ENCODE peak calls at places on chromosomes 16 and 17, in five cellular contexts. Z is uterus; O is CD8-positive, alpha-beta T cell; M is heart left ventricle; W is colonic mucosa. E is an unnamed sample.

GRCh38 chr17:59361916-59362810 is 30.7 kb downstream of the YPEL2 start:
- DNase-seq in O (no peak), Z (no peak), M (no peak), W (no peak), E (no peak)

GRCh38 chr17:16925461-16926060 is 46.4 kb downstream of the TNFRSF13B start:
- DNase-seq in O (no peak), M (no peak), Z (no peak), W (no peak), E (peak)

GRCh38 chr17:75031972-75032895 is 14.5 kb downstream of the ATP5PD start:
- DNase-seq in O (no peak), W (peak), M (peak), Z (peak), E (peak)

GRCh38 chr17:19398301-19399181 is 11.6 kb upstream of the MFAP4 start:
- DNase-seq in M (no peak), W (peak), O (no peak), Z (no peak), E (no peak)

GRCh38 chr17:72884066-72884465 is 208.4 kb downstream of the SLC39A11 start:
- DNase-seq in W (no peak), Z (no peak), O (no peak), M (no peak), E (peak)

GRCh38 chr17:63395075-63395815 is 50.9 kb downstream of the CYB561 start:
- DNase-seq in O (no peak), Z (no peak), M (no peak), W (no peak), E (no peak)

GRCh38 chr17:29719469-29719868 is 96.8 kb upstream of the CORO6 start:
- DNase-seq in M (no peak), O (no peak), Z (no peak), W (no peak), E (no peak)

GRCh38 chr16:11989238-11990160 is 13.0 kb downstream of the SNX29 start:
- DNase-seq in O (no peak), M (peak), Z (no peak), W (no peak), E (no peak)

GRCh38 chr16:50193594-50193993 is 40.5 kb downstream of the TENT4B start:
- DNase-seq in M (no peak), W (no peak), O (no peak), Z (no peak), E (no peak)

GRCh38 chr17:66494023-66494803 is 191.8 kb downstream of the PRKCA start:
- DNase-seq in Z (no peak), O (no peak), W (no peak), M (no peak), E (no peak)

GRCh38 chr16:10749680-10750035 is 6.0 kb downstream of the NUBP1 start:
- DNase-seq in M (no peak), O (no peak), W (no peak), Z (no peak), E (peak)

DNA sequence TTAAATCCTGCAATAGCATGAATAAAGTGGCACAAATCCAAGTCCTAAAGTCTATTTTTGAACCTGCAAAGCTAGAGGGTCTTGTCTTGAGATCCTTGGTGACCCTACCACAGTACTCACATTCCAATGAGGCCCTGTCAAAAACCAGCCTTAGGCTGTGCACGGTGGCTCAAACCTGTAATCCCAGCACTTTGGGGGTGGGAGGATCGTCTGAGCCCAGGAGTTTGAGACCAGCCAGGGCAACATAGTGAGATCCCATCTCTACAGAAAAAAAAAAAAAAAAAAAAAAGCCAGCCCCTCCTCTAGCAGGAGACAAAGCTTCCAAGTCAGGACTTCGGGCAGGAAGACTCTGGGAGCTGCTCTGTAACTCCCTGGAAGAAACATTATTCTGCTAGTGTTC is 16.3 kb downstream of the CYTH1 start:
- DNase-seq in Z (no peak), M (no peak), W (no peak), O (no peak), E (no peak)
- H3K27ac ChIP-seq in Z (no peak), M (no peak), W (no peak), O (peak), E (peak)

GRCh38 chr17:81053043-81053970 is 18.4 kb downstream of the BAIAP2 start:
- DNase-seq in M (no peak), W (no peak), Z (no peak), O (no peak), E (no peak)
- H3K27ac ChIP-seq in M (peak), W (no peak), Z (no peak), O (no peak), E (peak)

DNA sequence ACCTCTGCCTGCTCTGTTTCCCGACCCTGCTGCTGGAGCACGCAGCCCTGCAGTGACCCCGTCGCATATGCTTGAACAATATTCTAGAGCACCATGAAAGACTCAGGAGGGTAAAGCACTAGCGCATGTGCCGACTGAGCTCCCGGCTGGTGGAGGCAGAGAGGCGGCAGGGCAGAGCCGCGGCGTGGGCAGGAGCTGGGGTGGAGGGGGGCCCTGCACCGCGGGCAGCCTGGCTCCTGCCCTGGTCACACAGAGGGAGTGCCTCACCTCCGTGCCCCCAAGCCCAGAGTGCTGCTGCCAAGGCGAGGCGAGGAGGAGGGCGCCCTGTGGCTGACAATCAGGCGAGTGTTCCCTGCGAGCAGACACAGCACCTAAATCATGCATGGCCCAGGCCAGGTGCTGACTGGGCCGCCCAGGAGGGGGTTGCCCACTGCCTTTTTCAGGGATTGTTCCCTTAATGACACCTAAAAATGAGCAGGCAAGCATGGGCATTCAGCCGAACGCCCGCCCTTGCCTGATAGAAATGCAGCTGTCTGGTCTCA is 105.8 kb upstream of the TNRC6C start:
- DNase-seq in W (no peak), M (no peak), Z (no peak), O (no peak), E (no peak)
- H3K27ac ChIP-seq in W (no peak), M (no peak), Z (no peak), O (no peak), E (no peak)

DNA sequence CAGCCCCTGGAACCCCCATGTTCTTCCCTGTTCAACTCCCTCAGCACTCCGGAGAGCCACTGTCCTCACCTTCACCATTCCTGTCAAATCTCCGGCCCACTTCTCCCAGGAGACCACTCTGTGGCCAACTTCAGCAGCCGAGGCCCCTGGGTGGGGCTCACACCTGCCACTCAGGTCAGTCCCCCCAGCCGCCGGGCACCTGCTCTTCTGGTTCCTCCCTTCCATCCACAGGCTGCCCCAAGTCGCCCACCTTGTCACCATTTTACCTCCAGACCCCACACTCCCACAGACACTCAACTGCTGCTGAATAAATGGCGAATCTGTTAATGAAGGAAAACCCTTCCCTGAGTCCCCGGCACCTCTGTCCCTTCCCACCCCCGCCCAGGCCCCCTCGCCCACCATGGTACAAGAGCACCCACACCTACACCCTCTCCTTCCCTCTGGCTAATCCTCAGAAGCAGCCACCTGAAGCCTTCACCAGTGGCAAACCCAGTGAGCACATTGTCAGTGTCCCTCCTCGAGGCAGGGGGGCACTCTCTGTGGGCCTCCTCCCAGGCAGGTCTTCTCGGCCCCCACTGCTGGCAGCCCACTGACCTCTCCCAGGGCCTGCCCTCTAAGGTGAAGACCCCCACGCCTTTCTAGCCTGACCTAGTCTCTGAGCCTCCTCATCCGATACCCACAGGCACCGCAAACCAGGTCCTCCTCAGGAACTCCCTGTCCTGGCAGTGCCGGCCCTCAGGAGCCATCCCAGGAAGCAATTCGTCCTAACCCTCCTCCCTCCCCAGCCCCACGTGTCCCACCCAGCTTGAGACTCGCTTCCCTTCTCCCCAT is 8.2 kb downstream of the CANT1 start:
- DNase-seq in Z (peak), O (no peak), W (peak), M (no peak), E (no peak)
- H3K27ac ChIP-seq in Z (no peak), O (no peak), W (peak), M (no peak), E (no peak)

GRCh38 chr17:27494192-27495091 is 38.2 kb downstream of the KSR1 start:
- DNase-seq in O (no peak), Z (peak), M (peak), W (peak), E (peak)
- H3K27ac ChIP-seq in O (no peak), Z (no peak), M (no peak), W (peak), E (peak)

DNA sequence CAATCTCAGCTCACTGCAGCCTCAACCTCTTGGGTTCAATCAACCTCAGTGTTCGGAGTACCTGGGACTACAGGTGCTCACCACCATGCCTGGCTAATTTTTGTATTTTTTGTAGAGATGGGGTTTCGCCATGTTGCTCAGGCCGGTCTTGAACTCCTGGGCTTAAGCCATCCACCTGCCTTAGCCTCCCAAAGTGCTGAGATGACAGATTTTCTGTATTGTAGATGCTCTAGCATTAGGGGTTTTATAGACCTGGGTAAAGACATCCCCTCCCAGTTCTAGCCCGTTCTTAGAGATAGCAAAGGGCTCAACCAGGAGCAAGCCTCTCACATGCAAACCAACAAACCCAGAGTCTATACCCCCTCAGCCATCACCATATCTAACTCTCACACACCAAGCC is 57.3 kb downstream of the XYLT1 start:
- DNase-seq in W (no peak), M (no peak), O (no peak), Z (no peak), E (no peak)
- H3K27ac ChIP-seq in W (no peak), M (no peak), O (no peak), Z (no peak), E (no peak)

GRCh38 chr16:68908000-68908313 is 64.6 kb downstream of the TANGO6 start:
- DNase-seq in W (no peak), Z (no peak), O (no peak), M (no peak), E (no peak)

GRCh38 chr16:68902376-68903345 is 59.3 kb downstream of the TANGO6 start:
- DNase-seq in M (peak), Z (no peak), W (peak), O (no peak), E (no peak)

GRCh38 chr16:68909099-68909733 is 65.9 kb downstream of the TANGO6 start:
- DNase-seq in Z (no peak), O (no peak), M (no peak), W (no peak), E (no peak)

GRCh38 chr16:68910051-68910450 is 66.7 kb downstream of the TANGO6 start:
- DNase-seq in Z (no peak), W (no peak), O (no peak), M (no peak), E (no peak)

DNA sequence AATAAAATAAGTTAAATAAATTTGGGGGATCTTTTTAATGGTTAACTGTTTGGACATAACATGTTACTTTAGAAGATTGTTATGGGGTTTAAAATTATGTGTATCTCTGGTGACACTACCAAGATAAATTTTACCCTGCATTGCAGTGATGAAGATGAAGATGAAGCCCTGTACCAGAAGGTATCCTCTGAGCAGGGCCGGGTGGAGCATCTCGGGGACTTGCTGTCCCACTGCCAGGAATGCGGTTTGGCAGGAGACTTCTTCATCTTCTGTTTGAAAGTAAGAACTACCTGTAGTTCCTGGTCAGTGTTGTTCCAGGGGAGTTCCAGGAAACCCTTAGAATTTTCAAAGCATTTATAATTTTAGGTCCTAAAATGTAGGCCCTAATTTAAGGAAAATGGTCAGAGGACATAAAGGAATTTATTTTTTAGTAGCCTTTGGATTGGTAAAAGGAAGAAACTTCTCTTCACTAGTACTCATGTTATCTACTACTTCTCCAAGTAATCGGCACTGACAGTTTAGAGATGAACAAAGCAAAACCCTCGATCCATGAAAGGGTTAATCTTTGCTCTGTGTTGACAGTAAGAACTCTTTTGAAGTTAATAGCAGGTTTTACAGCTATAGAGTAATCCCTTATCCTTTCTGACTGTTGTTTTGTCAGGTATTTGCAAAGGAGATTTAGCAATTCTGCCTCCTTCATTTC is 64.1 kb downstream of the TANGO6 start:
- DNase-seq in M (no peak), W (no peak), Z (no peak), O (no peak), E (no peak)
- H3K27ac ChIP-seq in M (no peak), W (peak), Z (no peak), O (no peak), E (no peak)

GRCh38 chr17:55442462-55442861 is 20.8 kb upstream of the MMD start:
- DNase-seq in W (no peak), Z (no peak), M (no peak), O (no peak), E (no peak)
- H3K27ac ChIP-seq in W (peak), Z (no peak), M (no peak), O (no peak), E (no peak)